ENCODE peak calls at places on chromosomes 16 and 17, in four cellular contexts. L is IMR-90, H is H9, N is H1. M is an unnamed sample.
A peak's percentile ranks its signal among the peaks of the same experiment; 100 is the strongest.

GRCh38 chr17:49225554-49226236 is 4.9 kb downstream of the PHOSPHO1 start:
- DNase-seq in L (no peak), H (no peak), N (no peak), M (no peak)

GRCh38 chr17:38663125-38663751 is 11.5 kb downstream of the EPOP start:
- DNase-seq in L (peak; percentile 29), H (peak; percentile 98), N (peak; percentile 83), M (peak; percentile 96)

GRCh38 chr16:30068750-30069574 is 3.4 kb downstream of the ALDOA start:
- DNase-seq in L (no peak), H (no peak), N (no peak), M (peak; percentile 63)

GRCh38 chr17:40442392-40443195 is 656 bp upstream of the IGFBP4 start:
- DNase-seq in L (peak; percentile 47), H (peak; percentile 67), N (no peak), M (peak; percentile 55)

GRCh38 chr16:47734987-47735594 is 274.0 kb downstream of the PHKB start:
- DNase-seq in L (no peak), H (no peak), N (no peak), M (peak; percentile 16)

GRCh38 chr17:79033741-79034501 is 10.0 kb downstream of the C1QTNF1 start:
- DNase-seq in L (no peak), H (no peak), N (no peak), M (no peak)

GRCh38 chr16:66832190-66832589 is 1.4 kb upstream of the NAE1 start:
- DNase-seq in L (no peak), H (no peak), N (no peak), M (no peak)

GRCh38 chr17:62614142-62614541 is 13.3 kb upstream of the MRC2 start:
- DNase-seq in L (peak; percentile 92), H (no peak), N (no peak), M (peak; percentile 74)

GRCh38 chr17:44826123-44826790 is 3.8 kb downstream of the GJC1 start:
- DNase-seq in L (no peak), H (no peak), N (no peak), M (no peak)

GRCh38 chr16:88811850-88812736 is at the start of gene APRT:
- DNase-seq in L (peak; percentile 95), H (peak; percentile 91), N (peak; percentile 79), M (peak; percentile 94)

GRCh38 chr16:68707341-68708152 is 29.5 kb upstream of the CDH1 start:
- DNase-seq in L (no peak), H (peak; percentile 91), N (peak; percentile 66), M (peak; percentile 92)

GRCh38 chr16:83109736-83110135 is 483.0 kb downstream of the CDH13 start:
- DNase-seq in L (no peak), H (no peak), N (no peak), M (no peak)

GRCh38 chr17:72502111-72502939 is 381.5 kb downstream of the SOX9 start:
- DNase-seq in L (peak; percentile 64), H (no peak), N (no peak), M (peak; percentile 55)

GRCh38 chr16:30609002-30609927 is 924 bp downstream of the ZNF689 start:
- DNase-seq in L (peak; percentile 23), H (peak; percentile 39), N (no peak), M (peak; percentile 67)

GRCh38 chr17:78924481-78925151 is 571 bp downstream of the TIMP2 start:
- DNase-seq in L (no peak), H (peak; percentile 73), N (no peak), M (peak; percentile 82)

GRCh38 chr17:77208217-77208808 is 67.5 kb downstream of the SEC14L1 start:
- DNase-seq in L (peak; percentile 59), H (no peak), N (no peak), M (peak; percentile 84)

GRCh38 chr16:67198238-67198734 is 645 bp upstream of the ELMO3 start:
- DNase-seq in L (peak; percentile 29), H (peak; percentile 79), N (no peak), M (peak; percentile 63)

GRCh38 chr17:80163315-80163714 is 6.5 kb upstream of the CARD14 start:
- DNase-seq in L (no peak), H (no peak), N (no peak), M (no peak)

GRCh38 chr17:80169107-80169506 is 723 bp upstream of the CARD14 start:
- DNase-seq in L (no peak), H (no peak), N (no peak), M (no peak)

GRCh38 chr17:80164185-80164584 is 5.6 kb upstream of the CARD14 start:
- DNase-seq in L (no peak), H (no peak), N (no peak), M (no peak)

GRCh38 chr17:80168371-80168770 is 1.5 kb upstream of the CARD14 start:
- DNase-seq in L (no peak), H (no peak), N (no peak), M (no peak)

GRCh38 chr17:80166446-80166845 is 3.4 kb upstream of the CARD14 start:
- DNase-seq in L (no peak), H (no peak), N (no peak), M (no peak)
- H3K56ac ChIP-seq in L (no peak overlapping the region), H (no peak overlapping the region), N (no peak overlapping the region), M (no peak overlapping the region)

DNA sequence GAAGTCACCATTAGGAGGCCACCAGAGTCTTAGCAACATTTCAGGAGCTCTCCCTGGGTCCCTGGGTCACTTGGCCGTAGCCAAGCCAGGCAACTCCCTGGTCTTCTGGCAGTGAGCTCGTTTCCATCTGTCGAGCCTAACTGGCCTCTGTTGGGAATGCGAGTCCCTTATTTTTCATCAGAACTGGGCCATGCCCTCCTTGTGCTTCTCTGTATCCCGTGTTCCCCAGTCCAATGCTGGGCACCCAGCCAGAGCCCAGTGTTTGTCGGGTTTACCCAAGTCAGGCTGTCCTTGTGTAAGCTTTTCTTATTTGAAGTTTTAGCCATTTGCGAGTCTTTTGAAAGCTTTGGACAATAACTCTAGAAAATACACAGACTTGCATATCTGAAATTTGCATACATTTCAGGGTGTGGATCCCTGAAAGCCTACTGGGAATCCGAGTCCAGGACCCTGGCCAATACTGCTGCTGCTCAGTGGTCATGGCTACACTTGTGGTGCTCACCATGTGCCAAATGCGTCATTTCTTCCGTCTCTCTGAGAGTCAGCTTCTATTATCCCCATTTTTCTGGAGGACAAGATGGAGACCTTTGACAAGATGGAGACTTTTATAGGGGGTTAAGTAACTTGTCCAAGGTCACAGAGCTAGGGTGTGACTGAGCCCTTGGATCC is 81.6 kb upstream of the LGALS9 start:
- DNase-seq in L (no peak), H (no peak), N (no peak), M (no peak)
- H3K4ac ChIP-seq in L (peak overlapping the region; percentile 59), H (no peak overlapping the region), N (no peak overlapping the region), M (no peak overlapping the region)

GRCh38 chr16:16042076-16042475 is 92.7 kb downstream of the ABCC1 start:
- DNase-seq in L (peak; percentile 88), H (no peak), N (no peak), M (no peak)
- H3K27ac ChIP-seq in L (no peak overlapping the region), H (no peak overlapping the region), N (no peak overlapping the region), M (no peak overlapping the region)

DNA sequence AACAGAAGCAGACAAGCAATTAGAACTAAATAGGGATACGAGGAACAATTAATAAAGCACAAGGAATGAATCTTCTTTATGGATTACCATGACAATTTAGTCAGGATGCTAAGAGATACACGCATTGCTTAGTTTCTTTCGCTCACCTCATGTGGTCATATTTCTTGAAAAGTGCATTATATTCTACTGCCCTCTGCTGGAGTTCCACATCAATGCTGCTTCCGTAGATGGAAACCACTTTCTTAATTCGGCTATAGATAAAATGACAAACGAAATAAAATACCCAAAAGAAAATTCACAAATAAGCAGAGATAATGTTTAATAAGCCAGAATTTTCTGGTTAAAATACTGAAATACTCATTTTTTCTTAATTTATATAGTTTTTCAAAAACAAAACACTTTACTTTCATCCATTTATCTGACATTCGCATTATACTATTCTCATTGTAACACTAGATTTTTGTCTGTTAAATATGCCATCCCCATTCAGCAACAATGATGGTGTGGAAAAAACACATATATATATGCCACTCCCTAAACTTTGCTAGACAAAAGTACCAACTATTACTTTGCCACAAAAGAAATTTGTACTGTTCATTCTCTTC is 22.0 kb upstream of the PHLPP2 start:
- DNase-seq in L (peak; percentile 52), H (no peak), N (no peak), M (peak; percentile 54)
- H3K56ac ChIP-seq in L (no peak overlapping the region), H (no peak overlapping the region), N (no peak overlapping the region), M (no peak overlapping the region)

GRCh38 chr17:2023256-2023655 is 1.9 kb downstream of the RTN4RL1 start:
- DNase-seq in L (no peak), H (no peak), N (no peak), M (no peak)

GRCh38 chr17:2022647-2023046 is 2.5 kb downstream of the RTN4RL1 start:
- DNase-seq in L (no peak), H (no peak), N (no peak), M (no peak)

GRCh38 chr17:2025220-2025621 is at the start of gene RTN4RL1:
- DNase-seq in L (no peak), H (peak; percentile 78), N (no peak), M (peak; percentile 78)

GRCh38 chr17:2024572-2025219 is 438 bp downstream of the RTN4RL1 start:
- DNase-seq in L (no peak), H (no peak), N (no peak), M (peak; percentile 52)

DNA sequence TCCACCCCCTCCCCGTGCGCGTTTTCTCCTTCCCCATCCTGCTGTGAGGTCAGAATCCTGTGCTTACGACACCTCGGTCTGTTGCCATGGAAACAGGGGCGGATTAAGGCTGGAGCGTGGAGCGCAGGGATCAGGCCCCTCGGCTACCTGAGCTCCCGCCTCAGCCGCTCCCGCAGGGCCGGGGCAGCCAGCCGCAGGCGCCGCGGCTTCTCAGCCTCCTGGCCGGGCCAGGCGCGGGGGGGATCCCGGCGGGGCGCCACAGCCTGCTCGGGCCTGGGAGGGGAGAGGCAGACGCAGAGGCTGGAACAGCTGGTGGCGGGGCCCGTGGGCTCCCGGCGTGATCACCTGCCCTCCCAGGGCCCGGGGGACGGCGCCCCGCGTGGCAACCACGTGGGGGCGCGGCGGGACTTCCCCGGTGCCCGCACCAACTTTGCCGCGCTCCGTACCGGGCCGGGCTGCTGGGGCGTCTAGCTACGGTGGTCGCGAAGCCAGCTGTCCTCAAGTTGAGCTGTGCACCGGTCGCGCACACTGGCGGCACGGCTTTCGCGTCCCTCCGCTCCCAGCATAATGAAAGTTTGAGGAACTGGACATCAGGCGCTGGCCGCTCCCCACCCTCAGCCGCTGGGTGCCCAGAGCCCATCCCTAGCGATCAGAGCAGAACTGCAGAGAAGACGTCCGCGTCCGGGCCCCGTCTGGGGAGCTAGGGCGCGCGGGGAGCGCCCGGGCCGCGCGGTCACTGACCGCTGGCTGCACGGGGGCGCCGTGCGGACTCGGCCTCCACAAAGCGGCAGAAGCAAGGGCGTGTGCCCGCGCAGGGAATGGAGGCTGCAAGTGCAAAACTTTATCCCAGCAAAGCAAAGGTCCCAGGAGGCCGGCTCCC is 1.2 kb downstream of the RTN4RL1 start:
- DNase-seq in L (peak; percentile 41), H (peak; percentile 92), N (peak; percentile 51), M (peak; percentile 97)
- H3K4ac ChIP-seq in L (no peak overlapping the region), H (no peak overlapping the region), N (no peak overlapping the region), M (no peak overlapping the region)

DNA sequence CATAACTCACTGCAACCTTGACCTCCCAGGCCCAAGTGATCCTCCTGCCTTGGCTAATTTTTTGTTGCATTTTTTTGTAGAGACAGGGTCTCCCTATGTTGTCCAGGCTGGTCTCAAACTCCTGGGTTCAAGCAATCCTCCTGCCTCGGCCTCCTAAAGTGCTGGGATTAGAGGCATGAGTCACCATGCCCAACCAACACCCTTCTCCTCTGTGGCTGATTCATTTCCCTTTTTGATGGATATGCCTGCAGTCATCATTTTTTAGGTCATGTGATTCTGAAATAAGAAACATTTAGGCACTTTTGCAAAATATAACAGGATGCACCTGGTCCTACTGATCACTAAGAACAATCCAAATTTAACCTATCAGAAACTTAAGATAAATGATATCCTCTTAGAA is 44.0 kb upstream of the YPEL2 start:
- DNase-seq in L (peak; percentile 19), H (no peak), N (no peak), M (no peak)
- H3K27ac ChIP-seq in L (no peak overlapping the region), H (no peak overlapping the region), N (no peak overlapping the region), M (no peak overlapping the region)

M was measured in mesendoderm.